ENCODE peak calls at places on chromosomes 3 and 15, in seven cellular contexts. M is AG09319; Z is activated CD4-positive, alpha-beta T cell treated with anti-CD3 and anti-CD28 coated beads for 36 hours; C is MV-4-11; X is Right ventricle myocardium superior; G is SIG-M5; P is activated T-helper 1 cell treated with anti-CD3 and anti-CD28 coated beads, Interleukin-2, amount 50 U/mL, for 16 hours. N is an unnamed sample.
A peak's percentile ranks its signal among the peaks of the same experiment; 100 is the strongest.

GRCh38 chr3:126654571-126655393 is at the start of gene TXNRD3:
- DNase-seq in C (no peak), Z (peak; percentile 87), G (no peak), X (peak; percentile 90), M (peak; percentile 29), P (peak; percentile 55), N (peak; percentile 37)

GRCh38 chr3:123884258-123884831 is at the start of gene MYLK:
- DNase-seq in C (peak; percentile 49), X (peak; percentile 82), Z (peak; percentile 70), G (no peak), M (peak; percentile 76), P (no peak), N (no peak)

GRCh38 chr3:186757214-186757613 is 26.2 kb upstream of the EIF4A2 start:
- DNase-seq in P (no peak), X (no peak), G (no peak), Z (no peak), M (no peak), C (no peak), N (no peak)

GRCh38 chr3:111667621-111668239 is 72.6 kb upstream of the ZBED2 start:
- DNase-seq in G (peak; percentile 96), X (peak; percentile 60), C (peak; percentile 99), P (peak; percentile 47), M (no peak), Z (peak; percentile 81), N (peak; percentile 98)

GRCh38 chr3:107938128-107938527 is 152.7 kb downstream of the CD47 start:
- DNase-seq in X (peak; percentile 50), G (no peak), C (no peak), M (no peak), P (no peak), Z (peak; percentile 17), N (no peak)

GRCh38 chr15:70165811-70166284 is 68.1 kb upstream of the TLE3 start:
- DNase-seq in P (no peak), X (peak; percentile 83), C (no peak), Z (no peak), M (no peak), G (no peak), N (no peak)

GRCh38 chr3:39108309-39108708 is 829 bp downstream of the TTC21A start:
- DNase-seq in C (peak; percentile 95), P (no peak), M (no peak), X (no peak), G (peak; percentile 45), Z (peak; percentile 36), N (peak; percentile 4)

GRCh38 chr15:78365931-78366330 is 25.8 kb downstream of the CRABP1 start:
- DNase-seq in M (no peak), G (no peak), X (peak; percentile 61), C (no peak), P (no peak), Z (no peak), N (no peak)

GRCh38 chr15:38549222-38549621 is 15.4 kb downstream of the RASGRP1 start:
- DNase-seq in C (no peak), G (no peak), Z (no peak), X (no peak), P (no peak), M (no peak), N (no peak)

GRCh38 chr3:40068647-40069046 is 240.9 kb upstream of the EIF1B start:
- DNase-seq in G (no peak), M (no peak), Z (no peak), P (no peak), C (no peak), X (no peak), N (no peak)

GRCh38 chr3:192902481-192903023 is 15.1 kb downstream of the MB21D2 start:
- DNase-seq in C (peak; percentile 49), M (no peak), X (no peak), Z (no peak), G (no peak), P (no peak), N (no peak)